ENCODE peak calls at places on chromosomes 3 and 15, in six cellular contexts. L is globus pallidus; A is NCI-H1105 treated with DMSO at 0.1 percent for 48 hours; V is omental fat pad; F is HuH-7.5; U is stimulated activated CD4-positive, alpha-beta T cell treated with anti-CD3 and anti-CD28 coated beads, Interleukin-1b, Interleukin-23, amount 100 ng/mL, for 48 hours. D is an unnamed sample.
A peak's percentile ranks its signal among the peaks of the same experiment; 100 is the strongest.

GRCh38 chr3:41321642-41321980 is 122.3 kb downstream of the CTNNB1 start:
- DNase-seq in L (no peak), A (no peak), V (no peak), F (no peak), U (no peak), D (no peak)

GRCh38 chr3:185586644-185586964 is 509 bp downstream of the SENP2 start:
- DNase-seq in L (no peak), A (no peak), V (no peak), F (no peak), U (no peak), D (no peak)

GRCh38 chr3:25033407-25034029 is 394.5 kb upstream of the RARB start:
- DNase-seq in L (peak; percentile 64), A (peak; percentile 40), V (no peak), F (peak; percentile 33), U (peak; percentile 6), D (peak; percentile 34)

GRCh38 chr3:186983372-186984058 is 53.2 kb downstream of the ST6GAL1 start:
- DNase-seq in L (no peak), A (no peak), V (no peak), F (peak; percentile 59), U (no peak), D (no peak)

GRCh38 chr15:70505971-70506887 is 257.1 kb downstream of the UACA start:
- DNase-seq in L (no peak), A (no peak), V (no peak), F (no peak), U (no peak), D (no peak)

GRCh38 chr3:153667341-153667740 is 453.8 kb upstream of the ARHGEF26 start:
- DNase-seq in L (no peak), A (no peak), V (no peak), F (no peak), U (no peak), D (no peak)

GRCh38 chr3:78258798-78259197 is 1218.9 kb downstream of the ROBO2 start:
- DNase-seq in L (no peak), A (no peak), V (no peak), F (no peak), U (no peak), D (no peak)

GRCh38 chr15:90774731-90775521 is 57.8 kb downstream of the BLM start:
- DNase-seq in L (no peak), A (no peak), V (no peak), F (no peak), U (no peak), D (no peak)

GRCh38 chr3:21894459-21895083 is 143.6 kb upstream of the ZNF385D start:
- DNase-seq in L (peak; percentile 2), A (peak; percentile 11), V (no peak), F (no peak), U (no peak), D (no peak)

GRCh38 chr15:37136666-37137065 is 36.3 kb upstream of the MEIS2 start:
- DNase-seq in L (no peak), A (no peak), V (no peak), F (no peak), U (no peak), D (no peak)

GRCh38 chr15:83248151-83248851 is 36.2 kb downstream of the BNC1 start:
- DNase-seq in L (peak; percentile 71), A (peak; percentile 40), V (no peak), F (peak; percentile 25), U (no peak), D (peak; percentile 24)

GRCh38 chr15:101429191-101429590 is 60.3 kb downstream of the PCSK6 start:
- DNase-seq in L (no peak), A (no peak), V (no peak), F (no peak), U (no peak), D (no peak)

GRCh38 chr15:60651155-60651554 is 172.2 kb upstream of the ICE2 start:
- DNase-seq in L (no peak), A (no peak), V (no peak), F (no peak), U (no peak), D (no peak)

GRCh38 chr3:55541456-55541855 is 54.4 kb upstream of the WNT5A start:
- DNase-seq in L (no peak), A (no peak), V (no peak), F (no peak), U (no peak), D (no peak)

GRCh38 chr3:138082992-138083386 is 32.4 kb downstream of the DZIP1L start:
- DNase-seq in L (no peak), A (no peak), V (no peak), F (no peak), U (no peak), D (no peak)

GRCh38 chr3:144466114-144466513 is 494.5 kb downstream of the DIPK2A start:
- DNase-seq in L (no peak), A (no peak), V (no peak), F (no peak), U (no peak), D (no peak)

GRCh38 chr15:32936283-32936918 is 218.6 kb downstream of the GREM1 start:
- DNase-seq in L (peak; percentile 47), A (no peak), V (no peak), F (no peak), U (no peak), D (no peak)

GRCh38 chr3:14353486-14353885 is 48.9 kb upstream of the SLC6A6 start:
- DNase-seq in L (no peak), A (no peak), V (no peak), F (no peak), U (no peak), D (no peak)

GRCh38 chr15:45921376-45921775 is 286.5 kb downstream of the SQOR start:
- DNase-seq in L (no peak), A (no peak), V (no peak), F (no peak), U (no peak), D (no peak)

GRCh38 chr15:31501074-31501473 is 174.4 kb downstream of the KLF13 start:
- DNase-seq in L (no peak), A (no peak), V (no peak), F (no peak), U (no peak), D (no peak)

GRCh38 chr3:130929827-130930226 is 35.9 kb downstream of the ATP2C1 start:
- DNase-seq in L (no peak), A (no peak), V (no peak), F (no peak), U (no peak), D (no peak)

GRCh38 chr15:68697711-68698690 is 119.2 kb downstream of the CORO2B start:
- DNase-seq in L (no peak), A (no peak), V (no peak), F (no peak), U (no peak), D (no peak)

GRCh38 chr3:53227993-53228885 is 27.6 kb downstream of the TKT start:
- DNase-seq in L (no peak), A (no peak), V (no peak), F (no peak), U (no peak), D (no peak)

GRCh38 chr15:38905634-38906033 is 341.0 kb upstream of the RASGRP1 start:
- DNase-seq in L (no peak), A (no peak), V (no peak), F (no peak), U (no peak), D (no peak)

GRCh38 chr3:53073553-53074365 is 27.9 kb upstream of the SFMBT1 start:
- DNase-seq in L (no peak), A (no peak), V (no peak), F (no peak), U (no peak), D (no peak)

GRCh38 chr3:124972457-124972856 is 37.9 kb upstream of the MUC13 start:
- DNase-seq in L (no peak), A (peak; percentile 14), V (no peak), F (peak; percentile 39), U (no peak), D (no peak)

GRCh38 chr3:128296469-128297251 is 143.4 kb downstream of the EEFSEC start:
- DNase-seq in L (no peak), A (no peak), V (no peak), F (no peak), U (no peak), D (no peak)

GRCh38 chr15:34365836-34366235 is 1.2 kb downstream of the LPCAT4 start:
- DNase-seq in L (no peak), A (no peak), V (no peak), F (no peak), U (no peak), D (no peak)

GRCh38 chr3:113183748-113184661 is 27.4 kb upstream of the BOC start:
- DNase-seq in L (no peak), A (no peak), V (no peak), F (no peak), U (no peak), D (no peak)

GRCh38 chr15:74793135-74794028 is 11.5 kb downstream of the CSK start:
- DNase-seq in L (no peak), A (no peak), V (no peak), F (no peak), U (peak; percentile 58), D (peak; percentile 88)

GRCh38 chr15:96460106-96460505 is 129.6 kb downstream of the NR2F2 start:
- DNase-seq in L (no peak), A (no peak), V (no peak), F (no peak), U (no peak), D (no peak)

GRCh38 chr3:65723011-65723410 is 315.7 kb downstream of the MAGI1 start:
- DNase-seq in L (no peak), A (no peak), V (no peak), F (no peak), U (no peak), D (no peak)

GRCh38 chr15:63038926-63039673 is 3.4 kb upstream of the TPM1 start:
- DNase-seq in L (no peak), A (no peak), V (no peak), F (no peak), U (no peak), D (no peak)

GRCh38 chr15:61702224-61703120 is 357.8 kb downstream of the VPS13C start:
- DNase-seq in L (no peak), A (peak; percentile 65), V (no peak), F (no peak), U (no peak), D (no peak)

GRCh38 chr3:58116161-58116955 is 94.4 kb downstream of the DNASE1L3 start:
- DNase-seq in L (no peak), A (no peak), V (no peak), F (no peak), U (peak; percentile 9), D (peak; percentile 51)

GRCh38 chr3:139534992-139535879 is 4.3 kb downstream of the RBP1 start:
- DNase-seq in L (peak; percentile 86), A (no peak), V (no peak), F (peak; percentile 45), U (no peak), D (no peak)

GRCh38 chr3:71195492-71195891 is 388.0 kb downstream of the FOXP1 start:
- DNase-seq in L (no peak), A (no peak), V (no peak), F (no peak), U (no peak), D (no peak)

GRCh38 chr15:25176991-25177954 is 222.5 kb downstream of the SNRPN start:
- DNase-seq in L (no peak), A (no peak), V (peak; percentile 13), F (no peak), U (no peak), D (no peak)

GRCh38 chr3:46682156-46682555 is 11.3 kb downstream of the ALS2CL start:
- DNase-seq in L (no peak), A (no peak), V (no peak), F (no peak), U (no peak), D (no peak)